ENCODE peak calls at places on chromosome 21, in four cellular contexts. K is K562, A is GM12878, W is HepG2. G is an unnamed sample.

GRCh38 chr21:16514316-16514715 is 784.5 kb downstream of the USP25 start:
- DNase-seq in K (no peak), A (no peak), W (no peak), G (no peak)

GRCh38 chr21:14977814-14978213 is 87.0 kb downstream of the NRIP1 start:
- DNase-seq in K (no peak), A (no peak), W (no peak), G (no peak)

GRCh38 chr21:45013271-45013841 is 61.0 kb upstream of the ADARB1 start:
- DNase-seq in K (no peak), A (no peak), W (peak; percentile 89), G (no peak)

GRCh38 chr21:16640297-16641027 is 872.4 kb upstream of the CXADR start:
- DNase-seq in K (no peak), A (no peak), W (no peak), G (no peak)

GRCh38 chr21:38506606-38507331 is 8.5 kb upstream of the ERG start:
- DNase-seq in K (no peak), A (no peak), W (no peak), G (no peak)

GRCh38 chr21:25506887-25507286 is 100.4 kb downstream of the MRPL39 start:
- DNase-seq in K (no peak), A (no peak), W (no peak), G (no peak)

GRCh38 chr21:29299046-29299905 is 554 bp downstream of the BACH1 start:
- DNase-seq in K (peak; percentile 81), A (no peak), W (peak; percentile 65), G (peak; percentile 61)

GRCh38 chr21:36945496-36946138 is 20.9 kb downstream of the HLCS start:
- DNase-seq in K (peak; percentile 53), A (no peak), W (no peak), G (no peak)

GRCh38 chr21:34128124-34128523 is 54.7 kb downstream of the MRPS6 start:
- DNase-seq in K (no peak), A (no peak), W (no peak), G (no peak)

GRCh38 chr21:38266732-38267131 is 9.9 kb downstream of the KCNJ15 start:
- DNase-seq in K (no peak), A (no peak), W (no peak), G (no peak)

GRCh38 chr21:45457161-45457831 is 52.3 kb downstream of the COL18A1 start:
- DNase-seq in K (no peak), A (no peak), W (no peak), G (no peak)

GRCh38 chr21:44533891-44534627 is 5.9 kb downstream of the KRTAP10-1 start:
- DNase-seq in K (peak; percentile 78), A (no peak), W (no peak), G (peak; percentile 38)

GRCh38 chr21:45357436-45358260 is 47.3 kb upstream of the COL18A1 start:
- DNase-seq in K (no peak), A (no peak), W (no peak), G (no peak)

GRCh38 chr21:17387030-17387617 is 125.7 kb upstream of the CXADR start:
- DNase-seq in K (peak; percentile 41), A (peak; percentile 1), W (peak; percentile 75), G (peak; percentile 62)

GRCh38 chr21:34626131-34626530 is 11.2 kb upstream of the RCAN1 start:
- DNase-seq in K (no peak), A (no peak), W (no peak), G (no peak)

GRCh38 chr21:40717008-40717407 is 129.9 kb downstream of the DSCAM start:
- DNase-seq in K (no peak), A (no peak), W (no peak), G (no peak)

GRCh38 chr21:34243562-34243961 is 120.2 kb upstream of the KCNE2 start:
- DNase-seq in K (peak; percentile 35), A (no peak), W (peak; percentile 5), G (peak; percentile 40)

GRCh38 chr21:44657635-44658183 is at the start of gene KRTAP12-3:
- DNase-seq in K (no peak), A (no peak), W (no peak), G (no peak)

GRCh38 chr21:25307489-25307888 is 299.8 kb downstream of the MRPL39 start:
- DNase-seq in K (no peak), A (no peak), W (no peak), G (no peak)

GRCh38 chr21:30839304-30839703 is 9.7 kb upstream of the KRTAP7-1 start:
- DNase-seq in K (peak; percentile 15), A (no peak), W (peak; percentile 2), G (peak; percentile 65)
- TF ChIP-seq BHLHE40 in K (no peak), A (no peak), W (no peak), G (no peak)

GRCh38 chr21:46627726-46628125 is 7.7 kb upstream of the PRMT2 start:
- DNase-seq in K (no peak), A (no peak), W (no peak), G (no peak)

GRCh38 chr21:46628868-46629267 is 6.6 kb upstream of the PRMT2 start:
- DNase-seq in K (no peak), A (no peak), W (no peak), G (no peak)

GRCh38 chr21:46625759-46626158 is 9.7 kb upstream of the PRMT2 start:
- DNase-seq in K (no peak), A (no peak), W (no peak), G (no peak)

GRCh38 chr21:46624050-46624449 is 11.4 kb upstream of the PRMT2 start:
- DNase-seq in K (no peak), A (no peak), W (no peak), G (no peak)

GRCh38 chr21:46626536-46627302 is 8.8 kb upstream of the PRMT2 start:
- DNase-seq in K (no peak), A (no peak), W (peak; percentile 60), G (no peak)
- TF ChIP-seq TARDBP in K (no peak), A (no peak), W (no peak), G (no peak)

DNA sequence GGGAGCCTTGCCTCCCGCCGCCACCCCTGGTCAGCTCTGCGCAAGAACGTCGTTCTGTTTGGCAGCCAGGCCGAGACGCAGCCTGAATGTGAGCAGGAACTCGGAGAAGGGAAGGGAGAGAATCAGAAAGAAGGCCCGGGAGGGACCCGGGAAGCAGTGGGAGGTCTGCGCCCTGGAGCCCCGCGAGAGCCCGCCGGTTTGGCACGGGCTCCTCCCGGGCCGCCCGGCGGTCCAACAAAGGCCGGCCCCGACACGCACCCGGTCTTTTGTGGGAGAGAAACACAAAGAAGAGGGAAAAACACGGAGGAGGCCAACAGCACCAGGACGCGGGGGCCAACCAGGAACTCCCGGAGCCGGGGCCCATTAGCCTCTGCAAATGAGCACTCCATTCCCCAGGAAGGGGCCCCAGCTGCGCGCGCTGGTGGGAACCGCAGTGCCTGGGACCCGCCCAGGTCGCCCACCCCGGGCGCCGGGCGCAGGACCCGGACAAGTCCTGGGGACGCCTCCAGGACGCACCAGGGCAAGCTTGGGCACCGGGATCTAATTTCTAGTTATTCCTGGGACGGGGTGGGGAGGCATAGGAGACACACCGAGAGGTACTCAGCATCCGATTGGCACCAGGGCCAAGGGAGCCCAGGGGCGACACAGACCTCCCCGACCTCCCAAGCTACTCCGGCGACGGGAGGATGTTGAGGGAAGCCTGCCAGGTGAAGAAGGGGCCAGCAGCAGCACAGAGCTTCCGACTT is 2.7 kb upstream of the OLIG2 start:
- DNase-seq in K (no peak), A (no peak), W (no peak), G (no peak)
- TF ChIP-seq BHLHE40 in K (no peak), A (no peak), W (no peak), G (no peak)

GRCh38 chr21:42796327-42797062 is 82.8 kb downstream of the WDR4 start:
- DNase-seq in K (peak; percentile 20), A (no peak), W (peak; percentile 63), G (no peak)
- TF ChIP-seq TARDBP in K (no peak), A (no peak), W (no peak), G (no peak)

G was measured in HEK293T.